ENCODE peak calls at places on chromosomes 12 and 14, in four cellular contexts. H is substantia nigra, P is endodermal cell, W is T-helper 1 cell. C is an unnamed sample.

GRCh38 chr12:116540617-116541152 is 18.5 kb upstream of the MAP1LC3B2 start:
- DNase-seq in H (no peak), P (no peak), W (no peak), C (no peak)

GRCh38 chr12:47100146-47100545 is 20.4 kb upstream of the AMIGO2 start:
- DNase-seq in H (no peak), P (no peak), W (no peak), C (no peak)

GRCh38 chr12:51744235-51744634 is 104.3 kb downstream of the FIGNL2 start:
- DNase-seq in H (no peak), P (no peak), W (no peak), C (no peak)

GRCh38 chr12:94872671-94873367 is 130.7 kb downstream of the NDUFA12 start:
- DNase-seq in H (no peak), P (peak; percentile 80), W (no peak), C (peak; percentile 65)

GRCh38 chr14:47705683-47706082 is 30.3 kb upstream of the MDGA2 start:
- DNase-seq in H (no peak), P (no peak), W (no peak), C (no peak)

GRCh38 chr14:77593501-77593911 is 22.9 kb downstream of the SPTLC2 start:
- DNase-seq in H (no peak), P (no peak), W (no peak), C (no peak)

GRCh38 chr12:83477289-83477688 is 790.6 kb downstream of the TMTC2 start:
- DNase-seq in H (no peak), P (peak; percentile 60), W (no peak), C (no peak)

GRCh38 chr14:89425931-89426330 is 8.9 kb upstream of the FOXN3 start:
- DNase-seq in H (no peak), P (no peak), W (no peak), C (peak; percentile 96)

GRCh38 chr12:124567035-124567672 is at the start of gene NCOR2:
- DNase-seq in H (no peak), P (peak; percentile 83), W (peak; percentile 33), C (no peak)

GRCh38 chr12:96047621-96048211 is 12.3 kb upstream of the LTA4H start:
- DNase-seq in H (no peak), P (no peak), W (no peak), C (no peak)

GRCh38 chr14:104462651-104463630 is 116.6 kb upstream of the C14orf180 start:
- DNase-seq in H (no peak), P (peak; percentile 30), W (no peak), C (peak; percentile 32)

GRCh38 chr12:115424003-115424402 is 740.0 kb upstream of the TBX3 start:
- DNase-seq in H (no peak), P (no peak), W (no peak), C (no peak)

GRCh38 chr14:96362071-96362964 is 823 bp downstream of the ATG2B start:
- DNase-seq in H (no peak), P (peak; percentile 63), W (peak; percentile 13), C (peak; percentile 55)